ENCODE peak calls at places on chromosomes 4 and X, in four cellular contexts. F, P, U and R are unnamed samples.

GRCh38 chrX:154382483-154383069 is 3.5 kb downstream of the EMD start:
- DNase-seq in F (no peak), P (peak), U (no peak), R (no peak)

GRCh38 chrX:43679778-43680177 is 23.7 kb downstream of the MAOA start:
- DNase-seq in F (no peak), P (peak), U (no peak), R (no peak)

GRCh38 chr4:40552536-40552935 is 77.1 kb downstream of the RBM47 start:
- DNase-seq in F (no peak), P (peak), U (no peak), R (no peak)

GRCh38 chrX:123960956-123961267 is 594 bp upstream of the STAG2 start:
- DNase-seq in F (no peak), P (no peak), U (no peak), R (no peak)

GRCh38 chr4:138894688-138895087 is 120.9 kb upstream of the NOCT start:
- DNase-seq in F (no peak), P (no peak), U (no peak), R (no peak)

GRCh38 chr4:6869944-6870343 is 39.7 kb upstream of the TBC1D14 start:
- DNase-seq in F (no peak), P (peak), U (peak), R (no peak)

GRCh38 chr4:99679204-99679603 is 21.6 kb upstream of the C4orf54 start:
- DNase-seq in F (no peak), P (no peak), U (peak), R (no peak)

GRCh38 chr4:2247128-2248043 is 5.5 kb upstream of the HAUS3 start:
- DNase-seq in F (no peak), P (no peak), U (peak), R (no peak)

GRCh38 chr4:147740176-147740575 is 8.3 kb downstream of the ARHGAP10 start:
- DNase-seq in F (no peak), P (no peak), U (no peak), R (no peak)

GRCh38 chr4:17812801-17813200 is 2.0 kb downstream of the NCAPG start:
- DNase-seq in F (no peak), P (no peak), U (no peak), R (no peak)
- H3K4me3 ChIP-seq in F (no peak), P (peak), U (no peak), R (no peak)

DNA sequence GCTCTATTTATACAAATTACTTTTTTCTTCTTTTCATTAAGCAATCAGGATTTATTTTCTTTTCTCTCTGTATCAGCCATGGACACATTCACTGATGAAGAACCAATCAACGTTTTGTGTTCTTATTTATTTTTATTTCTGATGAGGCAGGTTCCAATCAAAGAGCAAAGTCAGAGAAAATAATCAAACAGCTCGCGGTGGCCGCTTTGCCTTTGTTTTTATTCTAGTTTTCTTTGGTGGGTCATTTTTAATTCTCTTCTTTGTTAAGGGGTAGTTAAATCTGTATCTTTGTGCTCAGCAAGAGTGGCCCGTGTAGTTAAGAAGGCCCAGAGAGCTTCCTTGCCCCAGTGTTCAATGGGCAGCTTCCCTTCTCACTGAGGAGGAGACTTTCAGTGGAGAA is 71.4 kb downstream of the FBXO8 start:
- DNase-seq in F (no peak), P (no peak), U (no peak), R (no peak)
- H3K4me3 ChIP-seq in F (no peak), P (no peak), U (no peak), R (no peak)

GRCh38 chrX:119757646-119757978 is 776 bp upstream of the SOWAHD start:
- DNase-seq in F (no peak), P (no peak), U (no peak), R (no peak)

GRCh38 chrX:119756926-119757635 is 1.3 kb upstream of the SOWAHD start:
- DNase-seq in F (no peak), P (no peak), U (no peak), R (no peak)

GRCh38 chrX:119758682-119759332 is 419 bp downstream of the SOWAHD start:
- DNase-seq in F (no peak), P (no peak), U (peak), R (no peak)

GRCh38 chrX:119759333-119759766 is 962 bp downstream of the SOWAHD start:
- DNase-seq in F (no peak), P (no peak), U (no peak), R (no peak)

GRCh38 chrX:119757979-119758681 is at the start of gene SOWAHD:
- DNase-seq in F (no peak), P (peak), U (peak), R (no peak)
- H3K4me3 ChIP-seq in F (peak), P (peak), U (peak), R (peak)

GRCh38 chr4:146437778-146438177 is 84.0 kb downstream of the SLC10A7 start:
- DNase-seq in F (no peak), P (no peak), U (no peak), R (no peak)
- H3K4me3 ChIP-seq in F (no peak), P (no peak), U (no peak), R (no peak)

GRCh38 chr4:146638801-146639351 is at the start of gene POU4F2:
- DNase-seq in F (no peak), P (no peak), U (no peak), R (no peak)
- H3K4me3 ChIP-seq in F (no peak), P (no peak), U (peak), R (peak)

GRCh38 chrX:13937370-13938052 is 92.2 kb downstream of the GEMIN8 start:
- DNase-seq in F (no peak), P (no peak), U (no peak), R (peak)
- H3K4me3 ChIP-seq in F (peak), P (peak), U (peak), R (peak)

GRCh38 chr4:168203233-168203911 is 111.0 kb downstream of the ANXA10 start:
- DNase-seq in F (no peak), P (no peak), U (no peak), R (no peak)
- H3K4me3 ChIP-seq in F (no peak), P (no peak), U (no peak), R (no peak)

GRCh38 chrX:115592997-115593734 is 32.2 kb downstream of the PLS3 start:
- DNase-seq in F (no peak), P (peak), U (no peak), R (no peak)
- H3K4me3 ChIP-seq in F (peak), P (peak), U (no peak), R (peak)

GRCh38 chrX:119622356-119623232 is 16.4 kb upstream of the NKRF start:
- DNase-seq in F (no peak), P (no peak), U (peak), R (peak)

GRCh38 chrX:119614776-119615175 is 8.6 kb upstream of the NKRF start:
- DNase-seq in F (no peak), P (no peak), U (no peak), R (no peak)

GRCh38 chrX:119618439-119618838 is 12.2 kb upstream of the NKRF start:
- DNase-seq in F (no peak), P (no peak), U (no peak), R (no peak)

GRCh38 chrX:119617511-119618164 is 11.4 kb upstream of the NKRF start:
- DNase-seq in F (no peak), P (no peak), U (no peak), R (no peak)
- H3K4me3 ChIP-seq in F (no peak), P (no peak), U (no peak), R (no peak)

GRCh38 chr4:85019411-85019810 is 52.9 kb upstream of the WDFY3 start:
- DNase-seq in F (no peak), P (no peak), U (no peak), R (no peak)

GRCh38 chr4:85024671-85025070 is 58.2 kb upstream of the WDFY3 start:
- DNase-seq in F (no peak), P (no peak), U (no peak), R (no peak)

GRCh38 chr4:85018983-85019382 is 52.5 kb upstream of the WDFY3 start:
- DNase-seq in F (no peak), P (no peak), U (no peak), R (no peak)
- H3K4me3 ChIP-seq in F (no peak), P (no peak), U (no peak), R (no peak)